ENCODE peak calls at places on chromosomes 16 and 17, in six cellular contexts. S, F, W, K, Y and M are unnamed samples.

GRCh38 chr17:80774146-80774545 is 217.5 kb upstream of the CHMP6 start:
- DNase-seq in S (no peak), F (no peak), W (no peak), K (no peak), Y (no peak), M (no peak)

GRCh38 chr16:81431554-81432353 is 12.9 kb upstream of the CMIP start:
- DNase-seq in S (no peak), F (no peak), W (no peak), K (no peak), Y (no peak), M (peak; percentile 80)

GRCh38 chr17:48643697-48644012 is 17.5 kb upstream of the HOXB9 start:
- DNase-seq in S (no peak), F (no peak), W (no peak), K (no peak), Y (no peak), M (no peak)

GRCh38 chr16:89093602-89094251 is at the start of gene ACSF3:
- DNase-seq in S (peak; percentile 33), F (peak; percentile 68), W (peak; percentile 77), K (peak; percentile 62), Y (peak; percentile 38), M (peak; percentile 45)

GRCh38 chr16:87244646-87245197 is 72.5 kb downstream of the C16orf95 start:
- DNase-seq in S (no peak), F (no peak), W (no peak), K (no peak), Y (no peak), M (no peak)

GRCh38 chr16:66278111-66278531 is 88.4 kb upstream of the CDH5 start:
- DNase-seq in S (no peak), F (no peak), W (no peak), K (no peak), Y (no peak), M (no peak)

GRCh38 chr17:75595284-75595918 is 7.8 kb downstream of the MYO15B start:
- DNase-seq in S (no peak), F (no peak), W (no peak), K (no peak), Y (no peak), M (no peak)

GRCh38 chr17:488993-489757 is 136.6 kb upstream of the RPH3AL start:
- DNase-seq in S (no peak), F (no peak), W (peak; percentile 33), K (no peak), Y (no peak), M (no peak)

GRCh38 chr16:75550211-75550662 is 5.8 kb downstream of the TMEM231 start:
- DNase-seq in S (no peak), F (peak; percentile 49), W (peak; percentile 20), K (no peak), Y (no peak), M (peak; percentile 44)

GRCh38 chr17:78722101-78722761 is 59.8 kb downstream of the CYTH1 start:
- DNase-seq in S (peak; percentile 33), F (no peak), W (no peak), K (no peak), Y (no peak), M (no peak)

GRCh38 chr16:50160495-50161164 is 7.5 kb downstream of the TENT4B start:
- DNase-seq in S (no peak), F (no peak), W (no peak), K (no peak), Y (no peak), M (peak; percentile 20)

GRCh38 chr16:52384378-52384777 is 162.6 kb downstream of the TOX3 start:
- DNase-seq in S (no peak), F (no peak), W (no peak), K (no peak), Y (no peak), M (no peak)

GRCh38 chr16:1657841-1658240 is 20.2 kb upstream of the JPT2 start:
- DNase-seq in S (no peak), F (no peak), W (no peak), K (no peak), Y (no peak), M (no peak)